ENCODE peak calls at places on chromosomes 13 and 19, in four cellular contexts. Y is suprapubic skin, Z is breast epithelium, A is HCT116. B is an unnamed sample.

GRCh38 chr13:59312776-59313175 is 851.0 kb downstream of the DIAPH3 start:
- DNase-seq in Y (no peak), Z (no peak), A (no peak), B (no peak)

GRCh38 chr13:113759525-113760137 is 605 bp downstream of the TMEM255B start:
- DNase-seq in Y (no peak), Z (no peak), A (no peak), B (no peak)

GRCh38 chr19:6062274-6062673 is 48.0 kb downstream of the RFX2 start:
- DNase-seq in Y (peak; percentile 72), Z (peak; percentile 33), A (no peak), B (no peak)

GRCh38 chr19:48588670-48589399 is 17.7 kb upstream of the SPACA4 start:
- DNase-seq in Y (peak; percentile 95), Z (peak; percentile 76), A (peak; percentile 88), B (peak; percentile 90)

GRCh38 chr13:98563071-98563470 is 13.8 kb downstream of the STK24 start:
- DNase-seq in Y (no peak), Z (no peak), A (no peak), B (no peak)

GRCh38 chr19:17560205-17560595 is 4.8 kb downstream of the COLGALT1 start:
- DNase-seq in Y (no peak), Z (no peak), A (no peak), B (no peak)

GRCh38 chr13:110576070-110576394 is 14.5 kb upstream of the RAB20 start:
- DNase-seq in Y (no peak), Z (no peak), A (no peak), B (no peak)

GRCh38 chr19:19488875-19489690 is 26.3 kb downstream of the TSSK6 start:
- DNase-seq in Y (peak; percentile 88), Z (peak; percentile 79), A (peak; percentile 89), B (peak; percentile 65)

GRCh38 chr19:19207637-19208582 is 3.8 kb upstream of the NCAN start:
- DNase-seq in Y (no peak), Z (no peak), A (no peak), B (no peak)

GRCh38 chr13:40568672-40569350 is 97.6 kb downstream of the FOXO1 start:
- DNase-seq in Y (no peak), Z (no peak), A (no peak), B (no peak)

GRCh38 chr19:19306191-19306590 is 14.1 kb downstream of the SUGP1 start:
- DNase-seq in Y (no peak), Z (no peak), A (no peak), B (no peak)

GRCh38 chr13:36370108-36370429 is 23.9 kb upstream of the SPART start:
- DNase-seq in Y (no peak), Z (no peak), A (no peak), B (no peak)

GRCh38 chr13:45295536-45295935 is 45.4 kb downstream of the TPT1 start:
- DNase-seq in Y (no peak), Z (no peak), A (no peak), B (no peak)

GRCh38 chr19:16293133-16294085 is 31.2 kb upstream of the KLF2 start:
- DNase-seq in Y (peak; percentile 87), Z (peak; percentile 62), A (no peak), B (no peak)

GRCh38 chr13:74135306-74136088 is 1.3 kb upstream of the KLF12 start:
- DNase-seq in Y (peak; percentile 83), Z (peak; percentile 33), A (no peak), B (peak; percentile 52)

GRCh38 chr13:49302222-49302621 is 54.5 kb downstream of the CDADC1 start:
- DNase-seq in Y (no peak), Z (no peak), A (no peak), B (no peak)
- TF ChIP-seq POLR2AphosphoS5 in Y (no peak), Z (no peak), A (no peak), B (no peak)

GRCh38 chr19:45070214-45070613 is 6.1 kb downstream of the ZNF296 start:
- DNase-seq in Y (no peak), Z (no peak), A (no peak), B (no peak)

GRCh38 chr19:45071545-45071938 is 4.7 kb downstream of the ZNF296 start:
- DNase-seq in Y (no peak), Z (no peak), A (no peak), B (no peak)

GRCh38 chr19:45069056-45069455 is 7.2 kb downstream of the ZNF296 start:
- DNase-seq in Y (no peak), Z (peak; percentile 75), A (no peak), B (no peak)

GRCh38 chr19:45071969-45072790 is 4.1 kb downstream of the ZNF296 start:
- DNase-seq in Y (no peak), Z (no peak), A (no peak), B (no peak)

GRCh38 chr19:45070861-45071544 is 5.3 kb downstream of the ZNF296 start:
- DNase-seq in Y (no peak), Z (peak; percentile 62), A (no peak), B (no peak)
- TF ChIP-seq POLR2AphosphoS5 in Y (no peak), Z (no peak), A (no peak), B (peak; percentile 66)

GRCh38 chr19:8324186-8325050 is 3.1 kb downstream of the RPS28 start:
- DNase-seq in Y (no peak), Z (no peak), A (no peak), B (no peak)
- TF ChIP-seq POLR2AphosphoS5 in Y (no peak), Z (peak; percentile 59), A (peak; percentile 30), B (peak; percentile 53)

GRCh38 chr19:512548-513365 is 5.5 kb downstream of the TPGS1 start:
- DNase-seq in Y (no peak), Z (no peak), A (no peak), B (no peak)

GRCh38 chr19:510606-511100 is 3.4 kb downstream of the TPGS1 start:
- DNase-seq in Y (no peak), Z (no peak), A (peak; percentile 80), B (peak; percentile 84)

GRCh38 chr19:508204-509150 is 1.2 kb downstream of the TPGS1 start:
- DNase-seq in Y (no peak), Z (no peak), A (no peak), B (no peak)

GRCh38 chr19:513368-514165 is 6.3 kb downstream of the TPGS1 start:
- DNase-seq in Y (no peak), Z (no peak), A (no peak), B (no peak)

GRCh38 chr19:511101-511841 is 4.0 kb downstream of the TPGS1 start:
- DNase-seq in Y (no peak), Z (no peak), A (peak; percentile 83), B (no peak)
- TF ChIP-seq POLR2AphosphoS5 in Y (no peak), Z (no peak), A (peak; percentile 57), B (no peak)

GRCh38 chr19:41913476-41914190 is 14.6 kb downstream of the ERFL start:
- DNase-seq in Y (no peak), Z (no peak), A (no peak), B (no peak)
- TF ChIP-seq POLR2AphosphoS5 in Y (no peak), Z (no peak), A (no peak), B (no peak)

GRCh38 chr13:30256713-30257432 is 50.5 kb downstream of the KATNAL1 start:
- DNase-seq in Y (no peak), Z (no peak), A (no peak), B (no peak)
- TF ChIP-seq POLR2AphosphoS5 in Y (no peak), Z (no peak), A (no peak), B (no peak)

B was measured in GM12891.